ENCODE peak calls at places on chromosomes 3 and 15, in five cellular contexts. N, V, U, Z and E are unnamed samples.

GRCh38 chr3:170486398-170486797 is 67.7 kb downstream of the CLDN11 start:
- DNase-seq in Z (no peak), V (no peak), N (no peak), U (no peak), E (no peak)

GRCh38 chr3:45464336-45464809 is 76.0 kb downstream of the LARS2 start:
- DNase-seq in V (no peak), Z (peak), U (no peak), N (no peak), E (peak)

GRCh38 chr15:54387808-54388207 is 409.6 kb downstream of the UNC13C start:
- DNase-seq in V (no peak), Z (no peak), U (no peak), N (no peak), E (no peak)

GRCh38 chr15:88028024-88028423 is 228.5 kb downstream of the NTRK3 start:
- DNase-seq in N (no peak), U (no peak), Z (no peak), V (no peak), E (no peak)

GRCh38 chr3:144129536-144130214 is 158.1 kb downstream of the DIPK2A start:
- DNase-seq in N (no peak), Z (no peak), U (peak), V (no peak), E (no peak)

GRCh38 chr3:107241217-107241616 is 136.0 kb upstream of the CCDC54 start:
- DNase-seq in V (no peak), U (peak), N (no peak), Z (no peak), E (peak)

GRCh38 chr3:31247850-31248618 is 284.7 kb upstream of the STT3B start:
- DNase-seq in N (no peak), Z (no peak), V (no peak), U (peak), E (no peak)

GRCh38 chr3:108820586-108820985 is 2.0 kb upstream of the TRAT1 start:
- DNase-seq in N (no peak), Z (no peak), V (no peak), U (no peak), E (no peak)

GRCh38 chr15:63048986-63049665 is 6.6 kb downstream of the TPM1 start:
- DNase-seq in U (peak), V (no peak), Z (peak), N (no peak), E (peak)
- TF ChIP-seq CTCF in U (peak), V (no peak), Z (no peak), N (no peak), E (no peak)

DNA sequence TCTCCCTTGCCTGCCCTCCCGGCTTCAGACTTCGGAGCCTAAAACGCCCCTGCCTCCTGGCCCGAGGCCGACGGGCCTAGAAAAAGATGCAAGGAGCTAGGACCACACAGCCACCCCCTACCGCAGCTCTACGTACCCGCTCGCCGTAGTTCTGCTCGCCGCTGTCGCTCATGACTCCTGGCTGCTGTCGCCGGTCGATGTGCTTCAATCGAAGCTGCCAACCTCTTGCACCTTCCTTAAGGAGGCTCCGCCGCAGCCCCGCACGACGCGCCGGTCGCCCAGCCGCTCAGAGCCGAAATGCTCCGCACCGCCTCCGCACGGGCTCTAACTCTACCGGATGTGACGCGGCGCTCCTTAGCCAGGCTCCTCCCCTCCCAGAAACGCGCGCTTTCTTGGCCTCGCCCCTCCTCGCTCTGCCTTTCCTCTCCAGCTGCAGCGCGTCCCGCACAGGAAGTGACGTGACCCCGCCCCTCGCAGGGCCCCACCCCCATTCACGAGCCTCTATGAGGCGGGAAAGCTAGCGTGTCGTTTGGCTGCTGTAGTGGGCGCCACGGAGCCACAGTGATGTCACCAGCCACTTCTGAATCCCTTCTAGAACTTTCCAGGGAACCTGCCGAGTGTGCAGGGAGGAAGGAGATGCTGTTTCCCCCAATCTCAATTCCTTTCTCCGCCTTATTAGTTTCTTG is at the start of gene TRA2B:
- DNase-seq in U (peak), N (peak), Z (peak), V (peak), E (peak)
- TF ChIP-seq CTCF in U (peak), N (peak), Z (no peak), V (peak), E (no peak)

DNA sequence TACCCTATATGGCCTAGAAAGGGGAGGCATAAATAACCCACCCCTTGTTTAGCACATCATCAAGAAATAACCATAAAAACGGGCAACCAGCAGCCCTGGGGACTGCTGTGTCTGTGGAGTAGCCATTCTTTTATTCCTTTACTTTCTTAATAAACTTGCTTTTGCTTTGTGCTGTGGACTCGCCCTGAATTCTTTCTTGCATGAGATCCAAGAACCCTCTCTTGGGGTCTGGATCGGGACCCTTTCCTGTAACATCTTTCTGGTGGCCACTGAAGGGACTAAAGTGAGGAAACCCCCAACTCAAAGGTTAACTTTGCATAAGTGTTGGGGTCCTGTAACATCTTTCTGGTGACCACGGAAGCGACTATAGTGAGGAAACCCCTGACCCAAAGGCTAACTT is 15.7 kb upstream of the HHATL start:
- DNase-seq in U (no peak), Z (no peak), V (no peak), N (no peak), E (no peak)
- TF ChIP-seq CTCF in U (no peak), Z (no peak), V (no peak), N (no peak), E (no peak)

DNA sequence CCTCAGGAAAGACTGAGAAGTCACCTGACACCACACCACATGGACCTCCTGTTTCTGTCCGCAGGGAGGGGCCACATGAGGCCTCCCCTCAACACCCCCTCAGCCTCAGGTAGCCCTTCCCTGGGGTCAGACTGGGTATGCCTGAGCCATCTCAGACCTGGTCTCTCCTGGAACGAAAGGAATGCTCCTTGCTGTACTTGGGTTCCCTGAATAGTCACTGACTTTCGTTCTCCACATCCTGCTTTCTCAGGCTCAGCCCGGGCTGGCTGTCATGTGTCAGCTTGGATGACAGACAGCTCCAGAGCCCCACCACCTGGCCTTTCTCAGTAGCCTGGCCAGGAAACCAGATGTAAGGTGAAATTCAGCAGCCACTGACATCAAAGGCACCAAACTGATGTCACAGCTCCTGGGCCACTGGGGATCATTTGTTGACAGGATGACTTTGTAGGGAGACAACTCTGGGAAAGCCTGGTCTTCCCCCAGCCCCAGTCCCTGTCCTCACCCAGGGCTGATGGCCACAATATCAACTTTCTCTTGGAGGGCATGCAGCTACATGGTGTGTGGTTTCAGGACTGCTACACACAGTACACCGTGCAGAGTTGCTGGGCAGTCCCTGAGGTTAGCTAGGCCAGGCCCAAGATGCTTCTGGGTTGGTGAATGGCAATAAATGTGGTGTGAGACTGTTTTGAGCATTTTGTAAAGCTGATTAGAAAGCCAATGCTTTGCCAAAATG is 141.4 kb upstream of the MRPS22 start:
- DNase-seq in U (peak), N (no peak), Z (no peak), V (no peak), E (peak)
- TF ChIP-seq CTCF in U (no peak), N (no peak), Z (no peak), V (no peak), E (no peak)

DNA sequence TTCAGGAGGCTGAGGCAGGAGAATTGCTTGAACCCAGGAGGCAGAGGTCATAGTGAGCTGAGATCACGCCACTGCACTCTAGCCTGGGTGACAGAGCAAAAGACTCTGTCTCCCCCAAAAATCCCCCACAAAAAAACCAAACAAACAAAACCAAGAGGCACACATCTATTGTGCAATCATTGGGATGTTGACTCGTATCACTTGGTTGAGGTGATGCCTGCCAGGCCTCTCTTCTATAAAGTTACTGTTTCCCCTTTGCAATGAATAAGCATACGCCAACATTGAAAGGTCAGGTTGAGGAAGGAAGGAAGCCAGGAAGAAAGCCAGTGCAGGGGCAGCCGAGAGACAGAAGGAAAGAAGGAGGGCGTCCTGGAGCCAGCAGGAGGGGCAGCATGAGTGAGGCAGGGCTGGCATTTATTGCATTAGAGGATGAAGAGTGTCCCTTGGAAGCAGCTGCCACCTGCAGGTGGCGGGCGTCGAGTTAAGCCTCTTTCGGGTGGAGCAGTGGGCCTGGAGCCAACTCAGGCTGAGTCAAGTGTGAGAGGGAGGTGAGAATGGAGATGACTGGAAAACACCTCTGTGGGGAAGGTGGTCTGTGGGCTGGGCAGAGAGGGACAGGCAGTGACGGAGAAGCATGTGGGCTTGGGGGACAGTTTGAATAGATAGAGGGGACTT is 8.3 kb upstream of the CSPG4 start:
- DNase-seq in N (no peak), Z (peak), V (no peak), U (peak), E (no peak)
- TF ChIP-seq CTCF in N (no peak), Z (peak), V (peak), U (peak), E (no peak)

DNA sequence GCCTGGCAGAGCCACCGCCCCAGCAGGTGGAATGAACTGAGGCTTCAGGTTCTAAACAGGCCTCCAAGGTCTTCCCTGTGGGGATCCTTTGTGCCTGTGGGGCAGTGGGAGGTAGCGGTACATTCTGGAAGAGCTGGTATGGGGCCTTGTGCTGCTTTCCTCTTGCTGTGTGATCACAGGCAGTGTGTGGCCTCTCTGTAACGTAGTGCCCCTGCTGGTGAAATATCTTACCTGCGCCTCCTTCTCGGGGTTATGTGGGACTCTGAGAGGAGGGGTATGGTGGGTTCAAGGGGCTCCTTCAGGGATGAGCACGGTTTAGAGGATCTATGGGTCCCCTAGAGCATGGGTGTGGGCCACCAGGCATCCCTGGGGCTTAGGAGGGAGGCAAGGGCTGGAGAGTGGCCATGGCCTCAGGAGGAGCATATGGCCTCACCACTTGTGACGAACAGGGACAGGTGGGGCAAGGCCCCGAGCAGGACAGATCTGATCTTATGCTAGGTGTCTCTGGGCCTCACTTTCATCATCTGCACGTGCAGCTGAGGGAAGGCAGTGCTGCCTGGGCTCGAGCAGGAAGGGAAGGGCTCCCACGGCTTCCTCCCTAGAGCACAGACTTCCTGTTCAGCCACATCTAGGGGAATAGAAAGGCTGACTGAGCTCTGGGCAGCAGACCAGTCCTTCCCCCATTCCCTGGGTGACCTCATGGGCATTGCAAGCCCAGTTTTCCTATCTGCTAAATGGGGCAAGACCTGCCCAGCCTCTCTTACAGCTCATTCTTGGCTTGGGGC is 1.9 kb upstream of the ALS2CL start:
- DNase-seq in Z (peak), N (no peak), V (peak), U (peak), E (peak)
- TF ChIP-seq CTCF in Z (no peak), N (peak), V (peak), U (peak), E (peak)